ENCODE peak calls at places on chromosome 19, in four cellular contexts. F, Y, G and O are unnamed samples.

GRCh38 chr19:3555653-3556422 is 1.5 kb downstream of the MFSD12 start:
- DNase-seq in F (no peak), Y (no peak), G (no peak), O (no peak)

GRCh38 chr19:52307275-52307674 is 10.3 kb downstream of the ZNF480 start:
- DNase-seq in Y (no peak), G (peak), F (no peak), O (no peak)

GRCh38 chr19:2270572-2271515 is 11.1 kb downstream of the PEAK3 start:
- DNase-seq in F (peak), Y (peak), G (peak), O (peak)

GRCh38 chr19:38559428-38560401 is 58.0 kb downstream of the MAP4K1 start:
- DNase-seq in Y (no peak), F (no peak), G (no peak), O (no peak)

GRCh38 chr19:39351537-39352037 is 9.4 kb downstream of the SAMD4B start:
- DNase-seq in G (no peak), F (no peak), Y (no peak), O (no peak)

GRCh38 chr19:23908165-23908564 is 6.5 kb upstream of the ZNF726 start:
- DNase-seq in Y (no peak), F (no peak), G (no peak), O (no peak)

GRCh38 chr19:13781547-13781946 is 7.3 kb downstream of the C19orf53 start:
- DNase-seq in G (peak), F (peak), Y (no peak), O (peak)

GRCh38 chr19:42487025-42487797 is 41.1 kb downstream of the CEACAM1 start:
- DNase-seq in Y (no peak), F (no peak), G (no peak), O (no peak)

GRCh38 chr19:9793051-9793591 is 24.6 kb upstream of the ZNF846 start:
- DNase-seq in Y (no peak), F (peak), G (peak), O (no peak)

GRCh38 chr19:34253711-34254551 is 423 bp upstream of the GARRE1 start:
- DNase-seq in Y (peak), F (peak), G (peak), O (peak)

GRCh38 chr19:5090780-5091575 is 122.1 kb downstream of the KDM4B start:
- DNase-seq in F (peak), Y (no peak), G (no peak), O (peak)

GRCh38 chr19:35000647-35001501 is 751 bp downstream of the GRAMD1A start:
- DNase-seq in Y (no peak), F (peak), G (peak), O (no peak)

GRCh38 chr19:1279782-1280341 is 4.5 kb downstream of the FAM174C start:
- DNase-seq in G (peak), Y (peak), F (peak), O (peak)

GRCh38 chr19:41617941-41618730 is 8.7 kb downstream of the CEACAM4 start:
- DNase-seq in F (no peak), G (no peak), Y (no peak), O (no peak)